ENCODE peak calls at places on chromosome 13, in five cellular contexts. I, V, F, K and A are unnamed samples.
A peak's percentile ranks its signal among the peaks of the same experiment; 100 is the strongest.

GRCh38 chr13:61204025-61204424 is 211.6 kb downstream of the PCDH20 start:
- ATAC-seq in K (no peak), V (no peak), I (no peak), F (no peak), A (no peak)

GRCh38 chr13:80862466-80862865 is 521.5 kb upstream of the SPRY2 start:
- ATAC-seq in I (no peak), V (no peak), K (no peak), F (no peak), A (no peak)

GRCh38 chr13:33728271-33729037 is 89.5 kb upstream of the RFC3 start:
- ATAC-seq in K (no peak), F (no peak), I (peak; percentile 86), V (peak; percentile 73), A (peak; percentile 46)

GRCh38 chr13:76339649-76340048 is 546.6 kb downstream of the KCTD12 start:
- ATAC-seq in I (no peak), K (no peak), F (no peak), V (no peak), A (no peak)

GRCh38 chr13:91247768-91248167 is 99.7 kb upstream of the MIR17HG start:
- ATAC-seq in I (no peak), K (no peak), V (no peak), F (no peak), A (no peak)

GRCh38 chr13:87919956-87920355 is 248.8 kb downstream of the SLITRK5 start:
- ATAC-seq in F (no peak), V (no peak), I (no peak), K (peak; percentile 85), A (no peak)

GRCh38 chr13:73189766-73190165 is 131.0 kb downstream of the KLF5 start:
- ATAC-seq in F (peak; percentile 23), V (no peak), I (peak; percentile 48), K (peak; percentile 62), A (no peak)

GRCh38 chr13:59774511-59774911 is 389.2 kb downstream of the DIAPH3 start:
- ATAC-seq in I (no peak), V (no peak), K (peak; percentile 43), F (no peak), A (peak; percentile 56)

GRCh38 chr13:46388308-46388707 is 1.3 kb upstream of the RUBCNL start:
- ATAC-seq in V (no peak), I (no peak), F (no peak), K (no peak), A (no peak)

GRCh38 chr13:44172411-44172810 is 201.2 kb upstream of the SERP2 start:
- ATAC-seq in I (peak; percentile 24), K (peak; percentile 59), F (peak; percentile 28), V (no peak), A (no peak)

GRCh38 chr13:98490195-98490771 is 86.6 kb downstream of the STK24 start:
- ATAC-seq in F (no peak), I (no peak), V (peak; percentile 76), K (no peak), A (peak; percentile 5)

GRCh38 chr13:86765462-86765861 is 905.7 kb upstream of the SLITRK5 start:
- ATAC-seq in F (no peak), K (no peak), V (no peak), I (no peak), A (no peak)